ENCODE peak calls at places on chromosomes 16 and 17, in four cellular contexts. J is CD8-positive, alpha-beta memory T cell; X is pancreas; M is AG04450. E is an unnamed sample. For H3K27me3 and H3K9me3, the result is how much of the 10 kb centered on the place peaks cover.

GRCh38 chr16:57128787-57129389 is 36.5 kb downstream of the CPNE2 start:
- DNase-seq in X (no peak), M (no peak), J (peak), E (peak)

GRCh38 chr17:68054296-68054900 is 18.9 kb downstream of the KPNA2 start:
- DNase-seq in X (no peak), M (peak), J (no peak), E (no peak)

GRCh38 chr16:72673118-72673517 is 374.8 kb downstream of the ZFHX3 start:
- DNase-seq in M (no peak), J (no peak), X (no peak), E (no peak)

GRCh38 chr17:50972579-50972978 is 106.4 kb upstream of the TOB1 start:
- DNase-seq in M (no peak), J (no peak), X (no peak), E (no peak)

GRCh38 chr17:4180791-4181190 is 37.8 kb downstream of the CYB5D2 start:
- DNase-seq in X (no peak), J (no peak), M (no peak), E (no peak)

GRCh38 chr16:56307534-56307873 is 116.2 kb downstream of the GNAO1 start:
- DNase-seq in M (no peak), J (no peak), X (no peak), E (no peak)

GRCh38 chr17:50029185-50029584 is 26.7 kb upstream of the ITGA3 start:
- DNase-seq in M (no peak), X (no peak), J (no peak), E (no peak)

GRCh38 chr16:31386157-31386984 is 6.8 kb upstream of the ITGAD start:
- DNase-seq in X (no peak), M (no peak), J (no peak), E (no peak)

GRCh38 chr16:610513-611381 is 20.0 kb upstream of the WFIKKN1 start:
- DNase-seq in M (no peak), J (peak), X (peak), E (peak)

GRCh38 chr17:6640536-6641373 is at the start of the genes KIAA0753 and TXNDC17:
- DNase-seq in X (peak), J (peak), M (peak), E (peak)

GRCh38 chr17:69533481-69534234 is 119.2 kb downstream of the MAP2K6 start:
- DNase-seq in M (no peak), X (no peak), J (no peak), E (no peak)

GRCh38 chr16:1772908-1773702 is at the start of gene MRPS34:
- DNase-seq in M (peak), J (peak), X (peak), E (peak)

GRCh38 chr17:75318211-75318610 is 29.0 kb upstream of the SLC25A19 start:
- DNase-seq in X (no peak), M (no peak), J (no peak), E (no peak)
- H3K27me3 ChIP-seq in X (under half), M (under half), J (under half), E (under half)

GRCh38 chr16:35365675-35366074 is 1906.3 kb downstream of the TP53TG3F start:
- DNase-seq in M (no peak), J (no peak), X (no peak), E (no peak)

DNA sequence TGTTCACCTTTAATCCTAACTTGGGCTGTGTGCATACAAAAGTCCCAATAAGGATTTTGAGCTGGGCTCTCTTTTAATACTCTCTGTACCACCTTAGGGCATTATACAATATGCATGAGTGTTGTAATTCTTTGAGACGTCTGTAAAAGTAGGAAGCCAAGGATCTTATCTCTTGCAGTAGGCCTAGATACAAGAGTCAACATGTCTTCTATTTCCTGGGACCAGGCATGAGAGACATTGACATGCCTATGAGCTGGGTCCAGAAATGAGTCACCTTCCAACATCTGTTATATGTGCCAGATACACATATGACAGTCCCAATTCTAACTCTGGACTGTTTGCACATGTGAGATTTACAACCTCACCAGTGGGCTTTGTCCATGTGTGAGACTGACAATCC is 1911.2 kb downstream of the TP53TG3F start:
- DNase-seq in X (no peak), J (no peak), M (no peak), E (no peak)
- H3K9me3 ChIP-seq in X (under half), J (under half), M (under half), E (under half)

GRCh38 chr17:48611213-48611612 is 396 bp upstream of the HOXB7 start:
- DNase-seq in M (no peak), J (no peak), X (no peak), E (no peak)
- H3K27me3 ChIP-seq in M (under half), J (half or more), X (under half), E (under half)

GRCh38 chr17:81863833-81864768 is 3.8 kb upstream of the P4HB start:
- DNase-seq in X (peak), J (no peak), M (no peak), E (no peak)

GRCh38 chr17:81865358-81865732 is 5.0 kb upstream of the P4HB start:
- DNase-seq in M (no peak), J (no peak), X (no peak), E (no peak)

GRCh38 chr17:81866440-81867122 is 4.6 kb downstream of the ARHGDIA start:
- DNase-seq in M (no peak), X (peak), J (no peak), E (no peak)

GRCh38 chr17:81867123-81867951 is 3.8 kb downstream of the ARHGDIA start:
- DNase-seq in M (no peak), J (no peak), X (peak), E (peak)

GRCh38 chr17:81865733-81866439 is 5.3 kb downstream of the ARHGDIA start:
- DNase-seq in J (no peak), X (peak), M (no peak), E (no peak)
- H3K9me3 ChIP-seq in J (under half), X (under half), M (under half), E (under half)

DNA sequence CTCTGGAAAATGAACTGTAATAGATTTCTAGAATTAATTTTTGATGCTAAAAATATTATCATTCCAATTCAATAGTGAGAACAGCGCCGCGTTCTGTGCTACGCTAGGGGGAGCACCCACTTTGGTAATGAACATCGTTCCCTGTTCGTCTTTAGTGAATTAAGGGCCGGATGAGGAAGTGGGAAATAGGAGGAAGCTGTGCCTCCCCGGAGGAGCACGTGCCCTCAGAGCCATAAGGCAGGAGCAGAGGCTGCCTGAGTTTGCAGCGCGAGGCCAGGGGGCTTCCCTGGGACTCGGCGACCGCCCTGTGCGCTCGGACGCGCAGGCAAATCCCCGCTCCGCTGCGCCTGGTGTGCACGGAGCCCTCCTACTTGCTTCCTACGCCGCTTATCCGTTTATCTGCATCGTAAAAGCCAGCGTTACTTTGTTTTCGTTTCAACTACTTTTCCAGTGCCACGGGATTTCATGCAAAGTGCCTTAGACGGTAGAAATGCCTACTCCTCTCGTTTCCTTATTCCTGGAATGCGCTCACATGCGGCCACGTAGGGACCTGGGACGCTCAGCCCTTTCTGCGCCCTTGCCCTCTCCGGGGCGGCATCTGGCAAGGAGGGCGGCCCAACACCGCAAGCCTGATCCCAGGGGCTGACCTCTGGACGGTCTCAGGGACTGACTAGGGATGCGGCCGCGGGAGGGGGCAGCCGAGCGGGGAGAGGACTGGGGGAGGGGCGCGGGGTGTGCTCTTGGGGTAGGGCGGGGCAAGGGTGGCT is 76.4 kb downstream of the KCNJ12 start:
- DNase-seq in J (no peak), M (peak), X (no peak), E (no peak)
- H3K27me3 ChIP-seq in J (under half), M (under half), X (under half), E (under half)

GRCh38 chr16:3292604-3293003 is 9.3 kb downstream of the ZNF263 start:
- DNase-seq in J (no peak), M (no peak), X (no peak), E (no peak)

GRCh38 chr16:3289998-3290673 is 6.8 kb downstream of the ZNF263 start:
- DNase-seq in M (no peak), X (no peak), J (no peak), E (no peak)

GRCh38 chr16:3295209-3295608 is 10.0 kb downstream of the TIGD7 start:
- DNase-seq in M (no peak), J (no peak), X (no peak), E (no peak)

DNA sequence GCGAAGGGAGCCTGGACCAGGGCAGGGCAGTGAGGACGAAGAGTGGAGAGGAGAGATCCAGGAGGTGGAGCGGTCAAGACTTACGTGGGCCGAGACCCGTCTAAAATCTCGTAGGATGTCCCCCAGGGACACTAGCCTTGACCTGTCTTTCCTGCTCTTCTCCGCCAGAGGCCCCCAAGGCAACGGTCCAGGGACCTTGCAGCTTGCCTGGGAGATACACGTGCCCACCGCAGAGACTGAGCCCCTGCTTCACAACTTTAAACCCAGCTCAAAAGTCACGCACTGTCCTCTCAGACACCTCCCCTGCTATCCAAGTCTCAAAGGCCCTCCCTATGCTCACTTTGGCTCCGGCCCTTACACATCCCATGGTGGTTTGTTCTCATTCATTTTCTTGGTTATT is 9.4 kb downstream of the TIGD7 start:
- DNase-seq in M (no peak), J (no peak), X (no peak), E (no peak)
- H3K9me3 ChIP-seq in M (half or more), J (under half), X (under half), E (under half)

GRCh38 chr16:66311306-66311705 is 55.2 kb upstream of the CDH5 start:
- DNase-seq in M (no peak), J (no peak), X (no peak), E (no peak)

GRCh38 chr16:66304961-66305360 is 61.5 kb upstream of the CDH5 start:
- DNase-seq in J (no peak), M (no peak), X (no peak), E (no peak)

GRCh38 chr16:66308096-66308495 is 58.4 kb upstream of the CDH5 start:
- DNase-seq in M (no peak), X (no peak), J (no peak), E (no peak)

GRCh38 chr16:66306366-66307150 is 59.9 kb upstream of the CDH5 start:
- DNase-seq in X (no peak), M (no peak), J (no peak), E (no peak)

GRCh38 chr16:66309409-66309808 is 57.1 kb upstream of the CDH5 start:
- DNase-seq in M (no peak), J (no peak), X (no peak), E (no peak)
- H3K27me3 ChIP-seq in M (under half), J (under half), X (under half), E (under half)

DNA sequence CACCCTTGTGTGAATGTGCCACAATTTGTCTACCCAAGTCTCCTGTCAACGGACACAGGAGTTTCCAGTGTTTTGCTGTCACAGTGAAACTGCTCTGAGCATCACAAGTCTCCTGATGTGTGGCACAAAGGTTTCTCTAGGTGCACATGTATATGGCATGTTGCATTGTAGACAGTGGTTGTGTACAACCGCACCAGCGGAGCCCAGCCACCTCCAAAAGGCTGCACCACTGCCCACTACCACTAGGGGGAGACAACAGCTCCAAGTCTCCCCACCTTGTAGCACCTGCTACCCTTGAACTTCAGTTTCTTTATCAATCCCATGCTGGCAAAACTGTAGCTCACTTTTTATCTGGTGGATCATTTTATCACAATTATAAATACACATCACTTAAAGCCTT is 95.5 kb upstream of the ZNF469 start:
- DNase-seq in X (no peak), J (no peak), M (no peak), E (no peak)
- H3K9me3 ChIP-seq in X (under half), J (under half), M (under half), E (under half)

GRCh38 chr16:86283944-86284343 is 226.4 kb upstream of the FOXF1 start:
- DNase-seq in X (no peak), M (no peak), J (no peak), E (no peak)

GRCh38 chr16:86287641-86288201 is 222.6 kb upstream of the FOXF1 start:
- DNase-seq in J (no peak), M (no peak), X (no peak), E (no peak)

GRCh38 chr16:86285938-86286921 is 224.1 kb upstream of the FOXF1 start:
- DNase-seq in X (no peak), M (no peak), J (no peak), E (no peak)

GRCh38 chr16:86286991-86287640 is 223.2 kb upstream of the FOXF1 start:
- DNase-seq in J (no peak), M (no peak), X (no peak), E (no peak)

GRCh38 chr16:86285421-86285820 is 224.9 kb upstream of the FOXF1 start:
- DNase-seq in J (no peak), M (no peak), X (no peak), E (no peak)
- H3K27me3 ChIP-seq in J (under half), M (under half), X (under half), E (under half)

DNA sequence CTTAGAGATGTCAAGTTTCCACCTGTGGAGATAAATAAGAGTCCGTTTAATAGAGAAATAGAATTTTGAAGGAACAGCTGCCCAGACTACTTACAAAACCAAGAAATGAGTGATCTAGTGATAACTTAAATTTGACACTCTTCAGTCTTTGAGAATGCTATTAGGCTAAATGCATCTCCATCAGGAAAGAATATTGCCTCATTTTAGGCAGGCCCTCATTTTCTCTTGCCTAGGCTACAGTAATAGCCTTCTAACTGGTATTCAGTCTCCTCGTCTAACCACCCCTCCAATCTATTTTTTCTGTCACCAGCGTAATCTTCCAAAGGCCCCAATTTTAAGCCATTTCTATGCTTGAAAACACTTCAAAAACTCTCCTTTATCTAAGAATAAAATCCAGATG is 537.8 kb upstream of the CA10 start:
- DNase-seq in J (no peak), X (no peak), M (no peak), E (no peak)
- H3K9me3 ChIP-seq in J (under half), X (under half), M (under half), E (under half)